ENCODE peak calls at places on chromosomes 12 and 14, in five cellular contexts. One of them, this sample, is unnamed.

GRCh38 chr12:48126953-48127630 is 7.9 kb downstream of the PFKM start:
- DNase-seq in psoas muscle: no peak
- DNase-seq in AG04449: no peak
- DNase-seq in coronary artery: no peak
- DNase-seq in astrocyte of the spinal cord: no peak
- DNase-seq in this sample: no peak

GRCh38 chr12:113070117-113070906 is 13.8 kb downstream of the DTX1 start:
- DNase-seq in psoas muscle: no peak
- DNase-seq in AG04449: no peak
- DNase-seq in coronary artery: no peak
- DNase-seq in astrocyte of the spinal cord: no peak
- DNase-seq in this sample: no peak

GRCh38 chr12:52082026-52082667 is 2.6 kb downstream of the SMIM41 start:
- DNase-seq in psoas muscle: peak; percentile 57
- DNase-seq in AG04449: no peak
- DNase-seq in coronary artery: no peak
- DNase-seq in astrocyte of the spinal cord: no peak
- DNase-seq in this sample: no peak

GRCh38 chr12:92136021-92136735 is 9.5 kb downstream of the BTG1 start:
- DNase-seq in psoas muscle: no peak
- DNase-seq in AG04449: no peak
- DNase-seq in coronary artery: no peak
- DNase-seq in astrocyte of the spinal cord: no peak
- DNase-seq in this sample: no peak

GRCh38 chr14:60064491-60065072 is 27.1 kb upstream of the PCNX4 start:
- DNase-seq in psoas muscle: no peak
- DNase-seq in AG04449: no peak
- DNase-seq in coronary artery: no peak
- DNase-seq in astrocyte of the spinal cord: peak; percentile 43
- DNase-seq in this sample: no peak

GRCh38 chr14:54625158-54625557 is 58.2 kb downstream of the SAMD4A start:
- DNase-seq in psoas muscle: no peak
- DNase-seq in AG04449: peak; percentile 83
- DNase-seq in coronary artery: no peak
- DNase-seq in astrocyte of the spinal cord: peak; percentile 40
- DNase-seq in this sample: no peak

GRCh38 chr14:93013368-93013719 is 90.4 kb downstream of the CHGA start:
- DNase-seq in psoas muscle: no peak
- DNase-seq in AG04449: no peak
- DNase-seq in coronary artery: no peak
- DNase-seq in astrocyte of the spinal cord: no peak
- DNase-seq in this sample: no peak

GRCh38 chr12:23771230-23771949 is 178.1 kb downstream of the SOX5 start:
- DNase-seq in psoas muscle: peak; percentile 28
- DNase-seq in AG04449: no peak
- DNase-seq in coronary artery: peak; percentile 77
- DNase-seq in astrocyte of the spinal cord: peak; percentile 18
- DNase-seq in this sample: no peak

GRCh38 chr14:99753225-99754140 is 39.7 kb upstream of the EML1 start:
- DNase-seq in psoas muscle: no peak
- DNase-seq in AG04449: no peak
- DNase-seq in coronary artery: no peak
- DNase-seq in astrocyte of the spinal cord: no peak
- DNase-seq in this sample: no peak

GRCh38 chr12:100528044-100528443 is 45.4 kb upstream of the GAS2L3 start:
- DNase-seq in psoas muscle: no peak
- DNase-seq in AG04449: no peak
- DNase-seq in coronary artery: no peak
- DNase-seq in astrocyte of the spinal cord: no peak
- DNase-seq in this sample: no peak

GRCh38 chr14:23077962-23078361 is 17.0 kb downstream of the ACIN1 start:
- DNase-seq in psoas muscle: no peak
- DNase-seq in AG04449: no peak
- DNase-seq in coronary artery: no peak
- DNase-seq in astrocyte of the spinal cord: no peak
- DNase-seq in this sample: no peak

GRCh38 chr12:2334291-2335088 is 281.7 kb downstream of the CACNA1C start:
- DNase-seq in psoas muscle: no peak
- DNase-seq in AG04449: no peak
- DNase-seq in coronary artery: no peak
- DNase-seq in astrocyte of the spinal cord: no peak
- DNase-seq in this sample: no peak

GRCh38 chr14:70052990-70053389 is 135.8 kb downstream of the SLC8A3 start:
- DNase-seq in psoas muscle: no peak
- DNase-seq in AG04449: no peak
- DNase-seq in coronary artery: no peak
- DNase-seq in astrocyte of the spinal cord: peak; percentile 29
- DNase-seq in this sample: peak; percentile 5

GRCh38 chr12:89140580-89141236 is 211.6 kb downstream of the DUSP6 start:
- DNase-seq in psoas muscle: peak; percentile 55
- DNase-seq in AG04449: no peak
- DNase-seq in coronary artery: no peak
- DNase-seq in astrocyte of the spinal cord: peak; percentile 18
- DNase-seq in this sample: no peak

GRCh38 chr12:49232940-49233841 is 31.7 kb upstream of the TUBA1C start:
- DNase-seq in psoas muscle: peak; percentile 37
- DNase-seq in AG04449: no peak
- DNase-seq in coronary artery: no peak
- DNase-seq in astrocyte of the spinal cord: peak; percentile 61
- DNase-seq in this sample: no peak

GRCh38 chr14:102539544-102540309 is 30.2 kb upstream of the ANKRD9 start:
- DNase-seq in psoas muscle: no peak
- DNase-seq in AG04449: no peak
- DNase-seq in coronary artery: no peak
- DNase-seq in astrocyte of the spinal cord: peak; percentile 37
- DNase-seq in this sample: peak; percentile 75

GRCh38 chr12:88451254-88451653 is 129.0 kb downstream of the KITLG start:
- DNase-seq in psoas muscle: no peak
- DNase-seq in AG04449: no peak
- DNase-seq in coronary artery: no peak
- DNase-seq in astrocyte of the spinal cord: no peak
- DNase-seq in this sample: no peak

GRCh38 chr12:108922918-108923317 is 43.0 kb downstream of the DAO start:
- DNase-seq in psoas muscle: no peak
- DNase-seq in AG04449: no peak
- DNase-seq in coronary artery: no peak
- DNase-seq in astrocyte of the spinal cord: no peak
- DNase-seq in this sample: no peak

GRCh38 chr12:42759622-42760273 is 170.2 kb upstream of the PRICKLE1 start:
- DNase-seq in psoas muscle: peak; percentile 79
- DNase-seq in AG04449: no peak
- DNase-seq in coronary artery: no peak
- DNase-seq in astrocyte of the spinal cord: peak; percentile 50
- DNase-seq in this sample: no peak

GRCh38 chr14:59018978-59019377 is 169.5 kb upstream of the DAAM1 start:
- DNase-seq in psoas muscle: no peak
- DNase-seq in AG04449: no peak
- DNase-seq in coronary artery: no peak
- DNase-seq in astrocyte of the spinal cord: no peak
- DNase-seq in this sample: no peak

GRCh38 chr12:132196038-132196872 is 52.0 kb downstream of the NOC4L start:
- DNase-seq in psoas muscle: no peak
- DNase-seq in AG04449: no peak
- DNase-seq in coronary artery: no peak
- DNase-seq in astrocyte of the spinal cord: peak; percentile 5
- DNase-seq in this sample: peak; percentile 35

GRCh38 chr12:4269279-4269991 is 4.1 kb upstream of the CCND2 start:
- DNase-seq in psoas muscle: peak; percentile 85
- DNase-seq in AG04449: no peak
- DNase-seq in coronary artery: no peak
- DNase-seq in astrocyte of the spinal cord: peak; percentile 49
- DNase-seq in this sample: no peak

GRCh38 chr14:58738189-58738836 is 100.6 kb downstream of the DACT1 start:
- DNase-seq in psoas muscle: no peak
- DNase-seq in AG04449: peak; percentile 66
- DNase-seq in coronary artery: no peak
- DNase-seq in astrocyte of the spinal cord: peak; percentile 89
- DNase-seq in this sample: peak; percentile 77

GRCh38 chr12:13365782-13366366 is 169.3 kb downstream of the EMP1 start:
- DNase-seq in psoas muscle: no peak
- DNase-seq in AG04449: no peak
- DNase-seq in coronary artery: no peak
- DNase-seq in astrocyte of the spinal cord: no peak
- DNase-seq in this sample: no peak

GRCh38 chr14:32607399-32607798 is 278.3 kb downstream of the AKAP6 start:
- DNase-seq in psoas muscle: no peak
- DNase-seq in AG04449: no peak
- DNase-seq in coronary artery: no peak
- DNase-seq in astrocyte of the spinal cord: no peak
- DNase-seq in this sample: no peak

GRCh38 chr14:100022772-100023451 is 42.3 kb upstream of the EVL start:
- DNase-seq in psoas muscle: peak; percentile 49
- DNase-seq in AG04449: peak; percentile 64
- DNase-seq in coronary artery: no peak
- DNase-seq in astrocyte of the spinal cord: peak; percentile 55
- DNase-seq in this sample: no peak

GRCh38 chr12:110316861-110317260 is 35.8 kb downstream of the ATP2A2 start:
- DNase-seq in psoas muscle: no peak
- DNase-seq in AG04449: peak; percentile 63
- DNase-seq in coronary artery: no peak
- DNase-seq in astrocyte of the spinal cord: peak; percentile 77
- DNase-seq in this sample: peak; percentile 55

GRCh38 chr14:77882098-77882497 is 82.2 kb downstream of the ADCK1 start:
- DNase-seq in psoas muscle: peak; percentile 24
- DNase-seq in AG04449: no peak
- DNase-seq in coronary artery: no peak
- DNase-seq in astrocyte of the spinal cord: no peak
- DNase-seq in this sample: no peak

GRCh38 chr12:96210376-96211055 is 16.3 kb downstream of the ELK3 start:
- DNase-seq in psoas muscle: no peak
- DNase-seq in AG04449: no peak
- DNase-seq in coronary artery: peak; percentile 65
- DNase-seq in astrocyte of the spinal cord: no peak
- DNase-seq in this sample: no peak

GRCh38 chr14:70753518-70753953 is 55.8 kb downstream of the MAP3K9 start:
- DNase-seq in psoas muscle: no peak
- DNase-seq in AG04449: no peak
- DNase-seq in coronary artery: no peak
- DNase-seq in astrocyte of the spinal cord: no peak
- DNase-seq in this sample: no peak

GRCh38 chr14:94458558-94459200 is 6.1 kb upstream of the SERPINA11 start:
- DNase-seq in psoas muscle: no peak
- DNase-seq in AG04449: no peak
- DNase-seq in coronary artery: no peak
- DNase-seq in astrocyte of the spinal cord: peak; percentile 7
- DNase-seq in this sample: no peak

GRCh38 chr14:73753887-73754880 is 40.0 kb upstream of the PNMA1 start:
- DNase-seq in psoas muscle: no peak
- DNase-seq in AG04449: no peak
- DNase-seq in coronary artery: no peak
- DNase-seq in astrocyte of the spinal cord: peak; percentile 35
- DNase-seq in this sample: no peak
- H3K4me3 ChIP-seq in psoas muscle: peak overlapping the region; percentile 53
- H3K4me3 ChIP-seq in AG04449: peak overlapping the region; percentile 38
- H3K4me3 ChIP-seq in coronary artery: peak overlapping the region; percentile 53
- H3K4me3 ChIP-seq in astrocyte of the spinal cord: no peak overlapping the region
- H3K4me3 ChIP-seq in this sample: peak overlapping the region; percentile 28

GRCh38 chr12:74526535-74526934 is 11.1 kb upstream of the ATXN7L3B start:
- DNase-seq in psoas muscle: no peak
- DNase-seq in AG04449: no peak
- DNase-seq in coronary artery: no peak
- DNase-seq in astrocyte of the spinal cord: no peak
- DNase-seq in this sample: no peak
- TF ChIP-seq CTCF in psoas muscle: no peak
- TF ChIP-seq CTCF in AG04449: no peak
- TF ChIP-seq CTCF in coronary artery: no peak
- TF ChIP-seq CTCF in astrocyte of the spinal cord: no peak
- TF ChIP-seq CTCF in this sample: no peak

DNA sequence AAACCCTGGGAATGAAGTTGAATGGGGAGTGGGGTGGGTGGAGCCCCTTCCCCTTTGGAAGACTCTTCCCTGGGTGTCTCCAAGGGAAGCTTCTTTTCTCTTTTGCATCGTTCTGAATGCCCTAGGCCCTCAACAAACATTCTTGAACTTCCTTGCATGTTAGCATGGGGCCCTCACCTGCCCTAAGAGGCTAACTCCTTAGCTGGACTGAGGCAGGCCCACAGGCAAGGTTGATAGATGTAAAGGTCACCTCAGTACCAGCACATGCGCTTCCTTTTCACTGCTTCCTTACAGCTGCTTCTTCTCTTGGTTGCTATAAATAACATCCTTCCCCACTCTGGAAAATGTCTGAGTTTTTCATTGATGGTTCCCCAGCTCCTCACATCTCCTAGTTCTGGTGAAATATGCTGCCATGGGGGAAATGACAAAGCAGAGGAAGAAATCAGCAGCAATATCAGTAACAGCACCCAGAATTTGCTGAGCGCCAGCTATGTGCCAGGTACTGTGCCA is 160.6 kb upstream of the FRMD6 start:
- DNase-seq in psoas muscle: no peak
- DNase-seq in AG04449: no peak
- DNase-seq in coronary artery: no peak
- DNase-seq in astrocyte of the spinal cord: no peak
- DNase-seq in this sample: no peak
- H3K4me3 ChIP-seq in psoas muscle: no peak overlapping the region
- H3K4me3 ChIP-seq in AG04449: no peak overlapping the region
- H3K4me3 ChIP-seq in coronary artery: no peak overlapping the region
- H3K4me3 ChIP-seq in astrocyte of the spinal cord: no peak overlapping the region
- H3K4me3 ChIP-seq in this sample: no peak overlapping the region

GRCh38 chr12:106171117-106171750 is 32.5 kb upstream of the NUAK1 start:
- DNase-seq in psoas muscle: no peak
- DNase-seq in AG04449: no peak
- DNase-seq in coronary artery: no peak
- DNase-seq in astrocyte of the spinal cord: no peak
- DNase-seq in this sample: no peak
- TF ChIP-seq CTCF in psoas muscle: no peak
- TF ChIP-seq CTCF in AG04449: no peak
- TF ChIP-seq CTCF in coronary artery: no peak
- TF ChIP-seq CTCF in astrocyte of the spinal cord: no peak
- TF ChIP-seq CTCF in this sample: no peak